ENCODE peak calls at places on chromosomes 4 and X, in six cellular contexts. B is psoas muscle, R is Peyer's patch, U is RWPE1, Q is nephron progenitor cell, P is spleen. A is an unnamed sample.
A peak's percentile ranks its signal among the peaks of the same experiment; 100 is the strongest.

GRCh38 chrX:147917700-147918694 is 6.3 kb downstream of the FMR1 start:
- DNase-seq in Q (no peak), R (no peak), U (no peak), B (no peak), P (no peak), A (no peak)

GRCh38 chr4:79046191-79046590 is 107.0 kb upstream of the PAQR3 start:
- DNase-seq in P (no peak), U (no peak), Q (no peak), B (no peak), R (no peak), A (no peak)

GRCh38 chr4:19831644-19832285 is 419.9 kb upstream of the SLIT2 start:
- DNase-seq in B (no peak), U (peak; percentile 3), Q (no peak), P (no peak), R (no peak), A (no peak)

GRCh38 chrX:98357146-98357545 is 1473.4 kb downstream of the RPA4 start:
- DNase-seq in R (no peak), P (no peak), U (no peak), B (no peak), Q (no peak), A (no peak)

GRCh38 chrX:68692651-68693050 is 45.2 kb downstream of the STARD8 start:
- DNase-seq in U (no peak), P (no peak), Q (no peak), R (no peak), B (no peak), A (no peak)

GRCh38 chrX:12922600-12922919 is 16.1 kb downstream of the TLR8 start:
- DNase-seq in B (no peak), U (no peak), Q (no peak), P (no peak), R (no peak), A (no peak)

GRCh38 chr4:54566608-54567007 is 91.1 kb upstream of the KIT start:
- DNase-seq in R (no peak), U (no peak), B (no peak), Q (no peak), P (no peak), A (no peak)

GRCh38 chr4:139563515-139563914 is 7.5 kb upstream of the SETD7 start:
- DNase-seq in P (no peak), Q (no peak), B (no peak), R (no peak), U (no peak), A (no peak)

GRCh38 chr4:94757192-94758140 is at the start of gene BMPR1B:
- DNase-seq in U (peak; percentile 45), B (no peak), Q (peak; percentile 44), P (no peak), R (no peak), A (no peak)

GRCh38 chr4:169014581-169014980 is 4.5 kb upstream of the CBR4 start:
- DNase-seq in Q (no peak), P (no peak), R (no peak), B (no peak), U (peak; percentile 26), A (no peak)

GRCh38 chr4:112109455-112110425 is 35.5 kb upstream of the FAM241A start:
- DNase-seq in U (no peak), B (no peak), Q (no peak), R (no peak), P (no peak), A (no peak)

GRCh38 chrX:154019633-154020499 is at the start of gene IRAK1:
- DNase-seq in Q (peak; percentile 60), R (peak; percentile 42), P (peak; percentile 92), U (peak; percentile 62), B (peak; percentile 66), A (peak; percentile 53)

GRCh38 chrX:47093248-47093647 is 15.0 kb downstream of the RGN start:
- DNase-seq in Q (no peak), R (no peak), U (peak; percentile 23), B (no peak), P (no peak), A (no peak)

GRCh38 chrX:47097018-47097417 is 18.8 kb downstream of the RGN start:
- DNase-seq in P (no peak), Q (no peak), B (no peak), R (no peak), U (no peak), A (no peak)

GRCh38 chrX:47098746-47099145 is 20.5 kb downstream of the RGN start:
- DNase-seq in Q (no peak), P (no peak), B (no peak), U (no peak), R (no peak), A (no peak)

GRCh38 chrX:47091149-47091775 is 13.0 kb downstream of the RGN start:
- DNase-seq in P (no peak), B (no peak), U (no peak), Q (no peak), R (no peak), A (no peak)

DNA sequence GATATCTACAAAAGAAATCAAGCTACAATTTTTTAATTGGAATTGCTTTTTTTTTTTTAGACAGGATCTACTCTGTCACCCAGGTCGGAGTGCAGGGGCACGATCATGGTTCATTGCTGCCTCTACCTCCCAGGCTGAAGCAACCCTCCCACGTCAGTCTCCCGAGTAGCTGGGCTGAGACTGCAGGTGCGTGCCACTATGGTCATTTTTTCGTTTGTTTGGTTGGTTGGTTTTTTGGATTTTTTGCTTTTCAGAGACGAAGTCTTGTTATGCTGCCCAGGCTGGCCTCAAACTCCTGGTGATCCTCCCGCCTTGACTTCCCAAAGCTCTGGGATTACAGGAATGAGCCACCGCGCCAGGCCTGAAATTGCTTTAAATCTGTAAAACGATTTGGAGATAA is 15.6 kb downstream of the RGN start:
- DNase-seq in U (no peak), P (no peak), B (no peak), Q (no peak), R (no peak), A (no peak)
- TF ChIP-seq CTCF in U (no peak), P (no peak), B (no peak), Q (no peak), R (no peak), A (no peak)

DNA sequence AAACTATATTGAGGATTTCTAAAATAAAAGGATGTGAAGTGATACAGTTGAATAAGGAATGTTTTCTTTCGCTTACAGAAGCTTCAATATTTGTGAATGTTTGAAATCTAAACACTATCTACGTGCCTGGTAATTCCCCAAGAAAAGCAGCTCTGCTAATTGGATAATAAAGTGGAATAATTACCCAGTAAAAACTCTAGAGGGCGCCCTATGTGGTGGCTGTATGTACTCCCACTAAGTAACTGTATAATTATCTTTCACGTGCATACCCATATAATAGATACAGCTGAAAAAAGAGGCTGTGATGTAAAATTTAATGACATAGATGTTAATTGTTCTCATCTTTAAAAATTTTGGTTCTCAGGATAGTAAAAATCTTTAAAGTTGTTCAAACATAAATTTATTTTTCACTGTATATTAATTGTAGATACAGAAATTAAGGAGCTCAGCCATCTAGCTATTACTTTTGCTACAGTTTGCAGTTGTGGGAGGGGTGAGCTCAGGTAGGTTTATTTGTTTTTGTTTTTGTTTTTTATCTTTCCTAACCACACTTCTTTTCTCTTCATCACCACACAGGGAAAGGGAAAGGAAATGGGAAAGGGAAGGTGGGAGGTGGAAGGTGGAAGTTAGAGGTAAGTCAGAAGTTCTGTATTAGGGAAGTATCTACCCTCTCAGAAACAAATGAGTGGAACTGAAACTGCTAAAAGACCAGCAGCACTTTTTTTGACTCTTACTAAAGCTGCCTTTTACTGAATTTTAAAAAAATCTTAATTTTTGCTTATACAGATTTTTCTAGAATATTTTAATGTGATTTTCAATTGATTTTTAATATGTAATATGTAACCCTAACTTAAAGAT is 151.7 kb upstream of the RPS6KA6 start:
- DNase-seq in R (no peak), U (peak; percentile 1), B (no peak), P (no peak), Q (no peak), A (no peak)
- TF ChIP-seq CTCF in R (no peak), U (peak; percentile 42), B (peak; percentile 55), P (no peak), Q (peak; percentile 44), A (no peak)

GRCh38 chr4:162939086-162939485 is 227.6 kb downstream of the NAF1 start:
- DNase-seq in Q (no peak), U (no peak), R (no peak), P (no peak), B (no peak), A (no peak)

GRCh38 chr4:162943263-162943662 is 223.4 kb downstream of the NAF1 start:
- DNase-seq in Q (no peak), B (no peak), P (no peak), U (no peak), R (no peak), A (no peak)
- TF ChIP-seq CTCF in Q (no peak), B (no peak), P (no peak), U (no peak), R (no peak), A (no peak)

DNA sequence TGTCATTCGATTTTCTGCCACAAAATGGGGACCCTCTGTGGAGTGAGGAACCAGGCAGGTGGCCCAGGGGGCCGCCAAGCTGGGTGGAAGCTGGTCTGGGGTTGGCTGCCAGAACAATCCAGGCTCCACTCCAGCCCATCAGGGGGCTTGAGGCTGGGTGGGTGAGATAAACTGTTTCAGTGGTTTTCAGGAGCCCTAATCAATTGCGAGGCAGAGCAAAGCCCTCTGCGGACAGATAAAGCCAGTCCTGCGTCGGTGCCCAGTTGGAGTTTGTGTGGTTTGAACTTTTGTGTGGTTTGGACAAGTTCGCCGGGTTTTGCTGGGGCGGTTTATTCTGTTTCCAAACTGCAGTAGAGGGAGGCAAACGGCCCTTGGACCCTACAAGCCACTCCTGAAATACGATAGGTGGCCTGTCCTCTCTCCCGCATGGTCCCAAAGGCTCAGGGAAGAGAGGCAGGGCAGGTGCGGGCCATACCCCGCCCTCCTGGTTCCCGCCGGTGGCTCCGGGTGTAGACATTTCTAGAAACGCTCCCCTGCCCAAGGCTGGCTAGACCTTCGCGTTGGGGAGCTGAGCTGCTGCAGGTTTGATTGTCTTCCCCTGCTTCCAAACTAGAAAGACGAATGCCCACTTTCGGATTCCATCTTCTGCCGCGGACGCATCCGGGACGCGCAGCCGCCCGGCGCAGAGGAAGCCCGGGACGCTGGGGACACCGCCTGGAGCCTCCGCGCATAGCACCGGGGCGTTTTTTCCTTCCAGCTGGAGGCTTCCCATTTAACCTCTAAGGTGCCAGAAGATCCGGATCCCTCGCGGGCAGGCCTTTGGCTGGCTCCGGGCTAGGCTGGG is 169.0 kb upstream of the BCOR start:
- DNase-seq in U (peak; percentile 66), R (peak; percentile 26), P (peak; percentile 88), Q (peak; percentile 76), B (peak; percentile 65), A (peak; percentile 26)
- TF ChIP-seq CTCF in U (peak; percentile 72), R (peak; percentile 17), P (peak; percentile 65), Q (peak; percentile 74), B (peak; percentile 62), A (peak; percentile 52)

GRCh38 chrX:136491832-136492231 is 4.1 kb downstream of the BRS3 start:
- DNase-seq in U (no peak), B (no peak), R (no peak), Q (no peak), P (no peak), A (no peak)
- TF ChIP-seq CTCF in U (no peak), B (no peak), R (no peak), Q (no peak), P (no peak), A (no peak)

A was measured in natural killer cell.